ENCODE peak calls at places on chromosome 16, in four cellular contexts. One of them, this sample, is unnamed.

GRCh38 chr16:14458576-14458975 is 171.5 kb downstream of the PARN start:
- DNase-seq in K562: no peak
- DNase-seq in GM12878: no peak
- DNase-seq in HepG2: no peak
- DNase-seq in this sample: no peak

GRCh38 chr16:74635303-74635702 is 28.4 kb upstream of the GLG1 start:
- DNase-seq in HepG2: peak; percentile 76
- DNase-seq in GM12878: no peak
- DNase-seq in K562: no peak
- DNase-seq in this sample: no peak

GRCh38 chr16:49120631-49121030 is 161.0 kb downstream of the CBLN1 start:
- DNase-seq in GM12878: no peak
- DNase-seq in K562: no peak
- DNase-seq in HepG2: no peak
- DNase-seq in this sample: no peak

GRCh38 chr16:86664518-86665318 is 86.4 kb downstream of the FOXL1 start:
- DNase-seq in HepG2: peak; percentile 84
- DNase-seq in K562: peak; percentile 54
- DNase-seq in GM12878: peak; percentile 71
- DNase-seq in this sample: no peak

GRCh38 chr16:86899757-86900156 is 321.4 kb downstream of the FOXL1 start:
- DNase-seq in HepG2: no peak
- DNase-seq in K562: no peak
- DNase-seq in GM12878: no peak
- DNase-seq in this sample: no peak

GRCh38 chr16:78200023-78200389 is 100.6 kb downstream of the WWOX start:
- DNase-seq in GM12878: no peak
- DNase-seq in K562: no peak
- DNase-seq in HepG2: no peak
- DNase-seq in this sample: no peak

GRCh38 chr16:51243836-51244483 is 92.9 kb upstream of the SALL1 start:
- DNase-seq in HepG2: peak; percentile 76
- DNase-seq in GM12878: no peak
- DNase-seq in K562: no peak
- DNase-seq in this sample: no peak

GRCh38 chr16:12201216-12201615 is 224.7 kb downstream of the SNX29 start:
- DNase-seq in K562: no peak
- DNase-seq in HepG2: no peak
- DNase-seq in GM12878: no peak
- DNase-seq in this sample: no peak

GRCh38 chr16:66544358-66544757 is 5.6 kb downstream of the TK2 start:
- DNase-seq in HepG2: no peak
- DNase-seq in GM12878: no peak
- DNase-seq in K562: no peak
- DNase-seq in this sample: no peak

GRCh38 chr16:87725596-87726235 is 40.1 kb downstream of the KLHDC4 start:
- DNase-seq in HepG2: no peak
- DNase-seq in GM12878: no peak
- DNase-seq in K562: no peak
- DNase-seq in this sample: no peak

GRCh38 chr16:2242598-2242997 is 6.4 kb downstream of the DNASE1L2 start:
- DNase-seq in GM12878: no peak
- DNase-seq in HepG2: no peak
- DNase-seq in K562: no peak
- DNase-seq in this sample: peak; percentile 22

GRCh38 chr16:79599837-79600635 is 501 bp downstream of the MAF start:
- DNase-seq in HepG2: no peak
- DNase-seq in K562: peak; percentile 14
- DNase-seq in GM12878: no peak
- DNase-seq in this sample: peak; percentile 80

GRCh38 chr16:84999200-84999599 is 12.1 kb downstream of the ZDHHC7 start:
- DNase-seq in K562: no peak
- DNase-seq in HepG2: peak; percentile 70
- DNase-seq in GM12878: no peak
- DNase-seq in this sample: no peak

GRCh38 chr16:47043970-47044684 is 70.7 kb upstream of the DNAJA2 start:
- DNase-seq in HepG2: no peak
- DNase-seq in K562: no peak
- DNase-seq in GM12878: no peak
- DNase-seq in this sample: no peak

GRCh38 chr16:75445298-75445697 is 12.0 kb upstream of the CFDP1 start:
- DNase-seq in HepG2: no peak
- DNase-seq in GM12878: no peak
- DNase-seq in K562: no peak
- DNase-seq in this sample: no peak

GRCh38 chr16:85615014-85615851 is 2.1 kb downstream of the GSE1 start:
- DNase-seq in GM12878: no peak
- DNase-seq in K562: no peak
- DNase-seq in HepG2: peak; percentile 79
- DNase-seq in this sample: no peak

GRCh38 chr16:1150511-1150982 is 2.4 kb upstream of the CACNA1H start:
- DNase-seq in GM12878: no peak
- DNase-seq in K562: peak; percentile 74
- DNase-seq in HepG2: peak; percentile 40
- DNase-seq in this sample: no peak

GRCh38 chr16:85696761-85697160 is 8.0 kb upstream of the GINS2 start:
- DNase-seq in GM12878: no peak
- DNase-seq in K562: no peak
- DNase-seq in HepG2: no peak
- DNase-seq in this sample: no peak

GRCh38 chr16:48531011-48531962 is 78.7 kb downstream of the N4BP1 start:
- DNase-seq in K562: no peak
- DNase-seq in HepG2: no peak
- DNase-seq in GM12878: no peak
- DNase-seq in this sample: peak; percentile 87

GRCh38 chr16:53166099-53166498 is 111.3 kb downstream of the CHD9 start:
- DNase-seq in HepG2: no peak
- DNase-seq in K562: no peak
- DNase-seq in GM12878: no peak
- DNase-seq in this sample: no peak

GRCh38 chr16:20918486-20919239 is 18.1 kb downstream of the LYRM1 start:
- DNase-seq in HepG2: no peak
- DNase-seq in GM12878: no peak
- DNase-seq in K562: peak; percentile 52
- DNase-seq in this sample: no peak

GRCh38 chr16:20920091-20920490 is 19.5 kb downstream of the LYRM1 start:
- DNase-seq in GM12878: no peak
- DNase-seq in HepG2: no peak
- DNase-seq in K562: no peak
- DNase-seq in this sample: no peak

GRCh38 chr16:20915733-20916132 is 15.2 kb downstream of the LYRM1 start:
- DNase-seq in HepG2: no peak
- DNase-seq in K562: peak; percentile 70
- DNase-seq in GM12878: no peak
- DNase-seq in this sample: no peak

GRCh38 chr16:20916927-20917326 is 16.4 kb downstream of the LYRM1 start:
- DNase-seq in GM12878: no peak
- DNase-seq in HepG2: no peak
- DNase-seq in K562: no peak
- DNase-seq in this sample: no peak

DNA sequence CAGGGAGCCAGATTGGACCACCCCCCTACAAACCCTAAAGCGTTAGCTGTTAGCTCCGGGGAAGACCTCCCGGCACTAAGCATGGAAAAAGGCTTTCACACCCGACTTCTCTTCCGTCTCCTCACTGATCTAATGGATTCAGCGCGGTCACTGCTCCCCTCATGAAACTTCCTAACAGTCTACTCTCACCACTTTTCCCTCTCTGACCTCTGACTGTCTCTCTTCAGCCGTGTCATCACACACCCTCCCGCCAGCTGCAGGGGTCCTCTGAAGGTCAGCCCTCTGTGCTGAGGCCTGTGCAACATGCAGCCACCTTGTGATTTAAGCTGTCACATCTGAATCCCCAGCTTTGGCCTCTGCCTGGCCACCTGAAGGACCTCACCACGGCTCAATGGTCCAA is 15.7 kb downstream of the LYRM1 start:
- DNase-seq in HepG2: no peak
- DNase-seq in K562: no peak
- DNase-seq in GM12878: no peak
- DNase-seq in this sample: no peak
- TF ChIP-seq JUND in HepG2: no peak
- TF ChIP-seq JUND in K562: no peak
- TF ChIP-seq JUND in GM12878: no peak
- TF ChIP-seq JUND in this sample: no peak

GRCh38 chr16:30697264-30698138 is 1.5 kb upstream of the SRCAP start:
- DNase-seq in HepG2: no peak
- DNase-seq in GM12878: no peak
- DNase-seq in K562: peak; percentile 86
- DNase-seq in this sample: peak; percentile 91
- TF ChIP-seq NFIC in HepG2: no peak
- TF ChIP-seq NFIC in GM12878: no peak
- TF ChIP-seq NFIC in K562: no peak
- TF ChIP-seq NFIC in this sample: no peak

GRCh38 chr16:69095179-69095578 is 10.3 kb upstream of the HAS3 start:
- DNase-seq in HepG2: no peak
- DNase-seq in K562: no peak
- DNase-seq in GM12878: no peak
- DNase-seq in this sample: no peak

GRCh38 chr16:69105501-69106361 is at the start of gene HAS3:
- DNase-seq in K562: peak; percentile 85
- DNase-seq in HepG2: peak; percentile 34
- DNase-seq in GM12878: no peak
- DNase-seq in this sample: peak; percentile 90

GRCh38 chr16:69097425-69097824 is 8.0 kb upstream of the HAS3 start:
- DNase-seq in GM12878: no peak
- DNase-seq in HepG2: no peak
- DNase-seq in K562: no peak
- DNase-seq in this sample: no peak

DNA sequence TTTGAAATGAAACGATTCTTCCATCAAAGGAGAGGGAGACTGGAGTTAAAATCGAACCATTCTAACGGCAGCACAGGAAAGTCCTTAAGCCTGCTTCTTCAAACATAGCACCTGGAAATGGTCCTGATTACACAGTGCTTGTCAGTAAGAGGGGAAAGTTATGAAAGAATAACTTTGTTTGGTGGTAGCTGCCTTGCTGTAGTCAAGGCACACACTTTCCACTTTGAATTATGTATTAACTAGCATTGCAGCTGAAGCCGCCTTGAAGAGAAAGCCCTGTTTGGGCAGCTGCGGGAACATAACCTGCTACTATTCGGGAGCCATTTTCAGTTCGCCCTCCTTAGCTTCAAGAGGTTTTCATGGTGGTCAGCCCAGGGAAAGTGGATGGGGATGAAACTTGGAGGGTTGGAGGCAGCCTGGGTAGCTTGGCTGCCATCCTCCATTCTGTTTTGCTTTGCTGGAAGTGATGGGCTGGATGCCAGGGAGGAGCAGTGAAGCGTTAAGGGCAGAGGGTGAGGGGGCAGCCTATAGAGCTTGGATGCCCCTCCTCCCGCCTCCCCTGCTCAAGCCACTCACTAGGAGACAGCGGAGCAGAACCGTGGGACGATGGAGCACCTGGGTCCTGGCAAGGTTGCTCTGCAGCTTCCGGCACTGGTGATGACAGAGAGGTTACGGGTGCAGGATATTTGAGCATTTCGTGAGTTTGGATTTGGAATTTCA is 5.2 kb upstream of the HAS3 start:
- DNase-seq in K562: no peak
- DNase-seq in HepG2: no peak
- DNase-seq in GM12878: no peak
- DNase-seq in this sample: peak; percentile 77
- TF ChIP-seq JUND in K562: no peak
- TF ChIP-seq JUND in HepG2: no peak
- TF ChIP-seq JUND in GM12878: no peak
- TF ChIP-seq JUND in this sample: no peak

GRCh38 chr16:57623251-57624043 is 5.0 kb upstream of the ADGRG1 start:
- DNase-seq in HepG2: peak; percentile 91
- DNase-seq in GM12878: no peak
- DNase-seq in K562: peak; percentile 77
- DNase-seq in this sample: no peak
- TF ChIP-seq NFIC in HepG2: no peak
- TF ChIP-seq NFIC in GM12878: no peak
- TF ChIP-seq NFIC in K562: peak; percentile 8
- TF ChIP-seq NFIC in this sample: no peak

DNA sequence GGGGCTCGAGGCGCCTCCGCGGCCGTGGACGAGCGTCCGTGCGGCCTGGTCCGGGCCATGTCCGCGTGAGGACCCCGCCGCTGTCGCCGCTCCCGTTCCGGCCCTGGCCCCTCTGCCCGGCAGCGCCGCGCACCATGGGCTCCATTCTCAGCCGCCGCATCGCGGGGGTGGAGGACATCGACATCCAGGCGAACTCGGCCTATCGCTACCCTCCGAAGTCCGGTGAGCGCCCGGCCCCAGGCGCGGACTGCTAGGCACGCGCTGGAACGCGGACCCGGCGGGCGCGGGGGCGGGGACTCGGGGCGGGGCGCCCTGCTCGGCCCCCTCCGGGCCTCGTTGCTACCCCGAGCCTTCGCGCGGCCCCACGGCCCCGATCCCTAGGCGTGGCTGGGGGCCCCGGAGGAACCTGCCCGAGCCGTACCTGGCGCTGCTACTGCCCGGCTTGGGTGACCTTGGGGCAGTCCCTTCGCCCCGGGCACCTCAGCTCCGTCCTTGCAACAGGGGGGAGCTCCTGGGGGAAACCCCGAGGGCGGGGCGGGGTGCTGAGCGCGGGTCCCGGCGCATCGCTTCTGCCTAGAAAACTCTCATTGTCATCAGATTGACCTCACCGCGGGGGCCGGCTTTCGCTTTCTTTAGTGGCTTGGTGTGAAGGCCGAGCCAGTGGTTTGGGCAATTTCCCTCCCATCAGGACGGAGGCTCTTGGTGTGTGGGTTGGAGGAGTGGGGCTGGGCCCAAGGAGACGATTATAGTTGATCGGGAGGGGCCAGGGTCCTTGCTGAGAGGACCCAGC is 396 bp downstream of the MGRN1 start:
- DNase-seq in K562: peak; percentile 81
- DNase-seq in HepG2: peak; percentile 40
- DNase-seq in GM12878: peak; percentile 48
- DNase-seq in this sample: no peak
- TF ChIP-seq JUND in K562: no peak
- TF ChIP-seq JUND in HepG2: peak; percentile 40
- TF ChIP-seq JUND in GM12878: peak; percentile 22
- TF ChIP-seq JUND in this sample: no peak

GRCh38 chr16:82750078-82750477 is 123.3 kb downstream of the CDH13 start:
- DNase-seq in GM12878: no peak
- DNase-seq in HepG2: no peak
- DNase-seq in K562: no peak
- DNase-seq in this sample: no peak
- TF ChIP-seq NFIC in GM12878: no peak
- TF ChIP-seq NFIC in HepG2: no peak
- TF ChIP-seq NFIC in K562: no peak
- TF ChIP-seq NFIC in this sample: no peak

This sample was measured in SK-N-SH.